ENCODE peak calls at places on chromosomes 7 and 10, in four cellular contexts. C is GM12878, Q is K562, D is HL-60. O is an unnamed sample.

GRCh38 chr7:47804767-47805545 is 143.3 kb downstream of the PKD1L1 start:
- DNase-seq in C (no peak), Q (no peak), D (no peak), O (no peak)

GRCh38 chr7:21962677-21963076 is 17.0 kb upstream of the CDCA7L start:
- DNase-seq in Q (no peak), D (no peak), C (no peak), O (no peak)

GRCh38 chr10:73969224-73969811 is 28.6 kb upstream of the VCL start:
- DNase-seq in C (no peak), D (peak), Q (no peak), O (no peak)

GRCh38 chr7:73308074-73308664 is 457 bp downstream of the NSUN5 start:
- DNase-seq in Q (no peak), D (no peak), C (no peak), O (no peak)

GRCh38 chr7:95636140-95636539 is 39.8 kb upstream of the PDK4 start:
- DNase-seq in D (no peak), Q (no peak), C (no peak), O (no peak)

GRCh38 chr10:62248465-62248864 is 20.2 kb downstream of the RTKN2 start:
- DNase-seq in D (no peak), C (no peak), Q (no peak), O (no peak)

GRCh38 chr7:98254516-98254915 is 2.5 kb upstream of the TECPR1 start:
- DNase-seq in Q (no peak), C (no peak), D (no peak), O (no peak)

GRCh38 chr10:78895469-78895868 is 173.3 kb upstream of the ZMIZ1 start:
- DNase-seq in C (no peak), Q (no peak), D (no peak), O (no peak)

GRCh38 chr7:71486856-71487628 is 355.1 kb downstream of the GALNT17 start:
- DNase-seq in Q (no peak), C (no peak), D (no peak), O (no peak)

GRCh38 chr10:125201791-125202622 is 41.6 kb upstream of the CTBP2 start:
- DNase-seq in Q (no peak), C (no peak), D (no peak), O (no peak)

GRCh38 chr7:128000854-128001265 is 30.4 kb downstream of the LRRC4 start:
- DNase-seq in D (no peak), Q (no peak), C (peak), O (no peak)
- TF ChIP-seq SPI1 in D (no peak), Q (no peak), C (no peak), O (no peak)

DNA sequence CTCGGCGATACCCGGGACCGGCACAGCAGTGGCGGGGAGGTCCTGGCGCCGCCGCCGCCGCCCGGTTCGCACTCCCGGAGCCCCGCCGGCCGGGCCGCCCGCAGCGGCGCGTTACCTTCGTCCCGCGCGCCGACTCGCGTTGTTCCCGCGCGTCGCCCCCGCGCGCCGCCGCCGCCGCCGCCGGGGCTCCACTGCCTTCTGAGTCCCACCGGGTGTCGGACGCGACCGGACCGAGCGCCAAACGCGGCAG is at the start of gene EZH2:
- DNase-seq in D (no peak), C (no peak), Q (no peak), O (no peak)
- TF ChIP-seq POLR2AphosphoS5 in D (no peak), C (no peak), Q (peak), O (peak)

DNA sequence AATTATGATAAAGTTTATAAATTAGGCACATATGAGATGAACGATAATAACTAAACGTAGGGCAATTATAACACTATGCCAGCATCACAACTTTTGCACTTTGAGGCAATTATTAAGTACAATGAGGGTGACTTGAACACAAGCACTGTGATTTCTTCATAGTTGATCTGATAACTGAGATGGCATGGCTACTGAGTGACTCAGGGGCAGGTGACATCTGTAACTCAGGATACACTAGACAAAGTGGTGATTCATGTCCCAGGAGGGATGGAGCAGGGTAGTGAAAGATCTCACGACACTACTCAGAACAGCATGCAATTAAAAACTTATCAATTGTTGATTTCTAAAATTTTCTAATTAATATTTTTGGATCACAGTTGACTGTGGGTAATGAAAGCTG is 98.3 kb upstream of the ARHGAP21 start:
- DNase-seq in Q (no peak), D (no peak), C (no peak), O (no peak)
- TF ChIP-seq SPI1 in Q (no peak), D (no peak), C (no peak), O (no peak)

GRCh38 chr7:156147771-156148504 is 335.7 kb upstream of the SHH start:
- DNase-seq in C (no peak), D (no peak), Q (no peak), O (no peak)
- TF ChIP-seq POLR2AphosphoS5 in C (no peak), D (no peak), Q (no peak), O (no peak)

GRCh38 chr7:128217030-128217805 is 23.9 kb upstream of the LEP start:
- DNase-seq in Q (peak), D (peak), C (no peak), O (no peak)
- TF ChIP-seq SPI1 in Q (no peak), D (no peak), C (no peak), O (no peak)

GRCh38 chr10:34666008-34666700 is 148.9 kb downstream of the PARD3 start:
- DNase-seq in C (peak), Q (peak), D (no peak), O (no peak)
- TF ChIP-seq POLR2AphosphoS5 in C (no peak), Q (no peak), D (no peak), O (no peak)